ENCODE peak calls at places on chromosome 4, in ten cellular contexts. W is HFF-Myc; E is astrocyte of the spinal cord; A is upper lobe of left lung; X is SJSA1; C is Jurkat, Clone E6-1; L is retinal pigment epithelial cell; I is cardiac fibroblast; T is AG10803; R is mesendoderm. K is an unnamed sample.

GRCh38 chr4:72969957-72970356 is 99.6 kb downstream of the COX18 start:
- DNase-seq in W (no peak), E (peak; percentile 40), A (no peak), X (no peak), C (no peak), L (no peak), I (peak; percentile 51), T (peak; percentile 35), R (no peak), K (no peak)

GRCh38 chr4:48315728-48316630 is 25.4 kb upstream of the SLAIN2 start:
- DNase-seq in W (no peak), E (peak; percentile 69), A (no peak), X (no peak), C (peak; percentile 46), L (no peak), I (peak; percentile 80), T (peak; percentile 73), R (peak; percentile 81), K (peak; percentile 32)

GRCh38 chr4:68368566-68369473 is 18.9 kb upstream of the YTHDC1 start:
- DNase-seq in W (no peak), E (peak; percentile 69), A (no peak), X (no peak), C (no peak), L (no peak), I (peak; percentile 57), T (peak; percentile 98), R (no peak), K (no peak)

GRCh38 chr4:87026795-87027495 is 92.1 kb downstream of the AFF1 start:
- DNase-seq in W (no peak), E (no peak), A (no peak), X (no peak), C (no peak), L (no peak), I (no peak), T (no peak), R (no peak), K (no peak)

GRCh38 chr4:53987761-53988171 is 76.6 kb downstream of the CHIC2 start:
- DNase-seq in W (peak; percentile 9), E (peak; percentile 63), A (no peak), X (no peak), C (no peak), L (no peak), I (peak; percentile 84), T (peak; percentile 48), R (no peak), K (no peak)

GRCh38 chr4:103052145-103052544 is 24.4 kb downstream of the SLC9B2 start:
- DNase-seq in W (no peak), E (no peak), A (peak; percentile 39), X (no peak), C (no peak), L (no peak), I (no peak), T (no peak), R (no peak), K (no peak)

GRCh38 chr4:84967292-84967651 is 782 bp upstream of the WDFY3 start:
- DNase-seq in W (no peak), E (peak; percentile 35), A (no peak), X (no peak), C (no peak), L (no peak), I (no peak), T (peak; percentile 40), R (no peak), K (no peak)

GRCh38 chr4:85402371-85402770 is 72.6 kb upstream of the ARHGAP24 start:
- DNase-seq in W (no peak), E (peak; percentile 94), A (no peak), X (no peak), C (no peak), L (no peak), I (peak; percentile 95), T (peak; percentile 91), R (no peak), K (no peak)

DNA sequence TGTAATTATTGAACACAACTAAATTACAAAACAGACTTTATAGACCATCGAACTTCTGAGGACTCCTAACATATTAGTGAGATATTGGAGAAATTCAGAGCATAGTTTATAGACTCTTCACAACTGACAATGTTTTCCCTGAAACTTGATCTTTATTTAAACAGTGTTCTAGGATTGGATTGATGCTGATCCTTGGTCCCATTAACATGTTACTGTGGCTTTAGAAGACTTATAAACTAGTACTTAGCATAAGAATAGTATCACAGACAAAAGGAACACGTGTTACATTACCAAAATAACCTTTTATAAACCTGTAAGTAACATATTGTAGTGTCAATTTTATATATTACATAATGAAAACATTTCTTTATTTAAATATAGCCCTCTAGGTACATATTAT is 689.6 kb downstream of the CCSER1 start:
- DNase-seq in W (no peak), E (no peak), A (no peak), X (no peak), C (no peak), L (no peak), I (no peak), T (no peak), R (no peak), K (no peak)
- H3K4me3 ChIP-seq in W (no peak overlapping the region), E (no peak overlapping the region), A (no peak overlapping the region), X (no peak overlapping the region), C (no peak overlapping the region), L (no peak overlapping the region), I (no peak overlapping the region), T (no peak overlapping the region), R (no peak overlapping the region), K (no peak overlapping the region)

GRCh38 chr4:212438-213174 is 88.3 kb downstream of the ZNF718 start:
- DNase-seq in W (peak; percentile 27), E (peak; percentile 91), A (peak; percentile 85), X (no peak), C (no peak), L (peak; percentile 75), I (peak; percentile 92), T (peak; percentile 74), R (peak; percentile 98), K (no peak)

GRCh38 chr4:217891-218290 is 87.4 kb downstream of the ZNF732 start:
- DNase-seq in W (no peak), E (no peak), A (no peak), X (no peak), C (no peak), L (no peak), I (no peak), T (no peak), R (no peak), K (no peak)

GRCh38 chr4:211033-211511 is 86.8 kb downstream of the ZNF718 start:
- DNase-seq in W (no peak), E (no peak), A (no peak), X (no peak), C (peak; percentile 79), L (no peak), I (no peak), T (no peak), R (no peak), K (no peak)

DNA sequence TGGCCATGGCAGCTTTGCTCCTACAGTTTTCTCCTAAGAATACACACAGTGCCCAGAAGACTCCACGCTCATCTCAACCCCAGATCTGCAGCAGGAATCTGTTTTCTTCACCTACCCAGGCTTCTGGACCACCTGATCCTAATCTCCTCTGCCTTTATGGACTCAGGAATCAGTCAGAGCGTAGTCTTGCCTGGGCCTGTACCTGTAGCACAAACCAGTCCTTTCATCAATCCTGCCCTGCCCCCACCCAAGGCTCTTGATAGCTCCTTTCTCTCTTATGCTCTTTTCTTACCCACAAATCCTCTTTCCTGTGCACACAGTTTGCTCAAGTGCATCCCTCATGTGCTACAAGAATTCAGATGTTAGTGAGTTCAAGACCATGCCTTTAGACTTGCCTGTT is 89.7 kb downstream of the ZNF718 start:
- DNase-seq in W (no peak), E (no peak), A (no peak), X (no peak), C (peak; percentile 17), L (no peak), I (no peak), T (no peak), R (peak; percentile 13), K (no peak)
- H3K4me3 ChIP-seq in W (no peak overlapping the region), E (no peak overlapping the region), A (no peak overlapping the region), X (no peak overlapping the region), C (no peak overlapping the region), L (no peak overlapping the region), I (no peak overlapping the region), T (no peak overlapping the region), R (no peak overlapping the region), K (no peak overlapping the region)

GRCh38 chr4:108166441-108167315 is 2.1 kb downstream of the LEF1 start:
- DNase-seq in W (no peak), E (peak; percentile 39), A (peak; percentile 83), X (peak; percentile 49), C (peak; percentile 76), L (no peak), I (no peak), T (no peak), R (peak; percentile 88), K (no peak)

GRCh38 chr4:108165601-108166000 is 3.1 kb downstream of the LEF1 start:
- DNase-seq in W (no peak), E (no peak), A (no peak), X (no peak), C (no peak), L (no peak), I (no peak), T (no peak), R (no peak), K (no peak)

GRCh38 chr4:108168213-108168671 is 490 bp downstream of the LEF1 start:
- DNase-seq in W (no peak), E (peak; percentile 60), A (no peak), X (no peak), C (no peak), L (no peak), I (peak; percentile 32), T (no peak), R (no peak), K (no peak)

GRCh38 chr4:108163352-108163751 is 5.4 kb downstream of the LEF1 start:
- DNase-seq in W (no peak), E (no peak), A (no peak), X (no peak), C (no peak), L (no peak), I (no peak), T (no peak), R (no peak), K (no peak)

DNA sequence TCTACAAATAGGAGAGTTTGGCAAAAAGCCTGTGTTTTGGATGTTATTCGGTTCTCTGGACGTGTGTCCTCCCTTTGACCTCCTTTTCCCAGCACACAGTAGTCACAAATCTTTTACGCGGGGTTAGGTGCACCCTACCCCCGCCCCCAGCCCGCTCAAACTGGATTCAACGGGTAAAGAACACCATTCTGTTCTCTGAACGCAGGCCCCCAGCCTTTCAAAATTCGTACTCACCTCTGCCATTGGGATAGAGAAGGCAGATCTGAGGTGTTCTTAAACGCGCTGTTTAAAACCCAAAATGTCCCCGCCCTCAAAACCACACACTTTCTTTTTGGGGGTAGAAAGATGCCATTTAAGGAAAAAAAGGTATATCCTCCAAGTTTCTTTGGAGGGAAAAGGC is 2.7 kb downstream of the LEF1 start:
- DNase-seq in W (no peak), E (no peak), A (no peak), X (no peak), C (peak; percentile 93), L (no peak), I (no peak), T (no peak), R (no peak), K (no peak)
- H3K4me3 ChIP-seq in W (no peak overlapping the region), E (peak overlapping the region; percentile 60), A (no peak overlapping the region), X (peak overlapping the region; percentile 67), C (peak overlapping the region; percentile 92), L (no peak overlapping the region), I (no peak overlapping the region), T (no peak overlapping the region), R (no peak overlapping the region), K (peak overlapping the region; percentile 97)

DNA sequence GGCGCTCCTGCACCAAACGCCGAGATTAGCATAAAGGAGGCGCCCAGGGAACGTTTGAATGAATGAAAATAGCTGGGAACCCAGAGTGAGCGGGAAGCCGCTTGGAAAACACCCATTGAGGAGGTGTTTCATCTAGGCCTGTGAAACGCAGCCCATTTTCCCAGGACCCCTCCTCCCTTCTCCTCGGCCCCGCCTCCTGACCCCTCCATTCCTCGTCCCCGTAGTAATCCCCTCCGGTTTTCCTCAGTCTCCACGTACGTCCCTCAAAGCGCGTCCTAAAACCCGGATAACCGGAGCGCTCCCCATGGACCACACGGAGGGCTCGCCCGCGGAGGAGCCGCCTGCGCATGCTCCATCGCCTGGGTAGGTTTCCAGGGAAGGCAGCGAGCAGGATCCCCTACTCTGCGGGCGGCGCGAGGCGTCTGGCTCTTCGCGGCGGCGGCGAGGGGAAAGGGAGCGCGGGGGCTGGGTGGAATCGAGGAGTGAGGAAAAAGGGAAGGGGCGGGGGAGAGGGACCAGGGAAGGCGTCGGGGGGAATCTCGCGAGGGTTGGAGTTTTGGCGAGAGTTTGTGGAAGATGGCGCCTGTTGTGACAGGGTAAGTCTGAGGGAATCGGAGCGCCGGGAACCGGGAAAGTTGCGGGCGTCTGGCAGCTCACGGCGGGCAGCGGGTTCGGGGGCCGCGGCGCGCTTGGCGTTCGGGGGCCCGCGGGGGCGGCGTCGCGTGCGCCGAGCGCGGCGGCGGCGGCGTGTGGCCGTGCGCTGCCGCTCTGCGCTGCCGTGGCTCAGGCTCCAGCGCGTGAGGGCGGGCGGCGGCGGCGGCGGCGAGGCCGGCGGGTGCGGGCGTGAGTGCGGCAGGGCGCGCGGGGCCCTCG is at the start of gene RBPJ:
- DNase-seq in W (peak; percentile 94), E (peak; percentile 99), A (peak; percentile 96), X (peak; percentile 91), C (peak; percentile 83), L (peak; percentile 93), I (peak; percentile 98), T (peak; percentile 96), R (peak; percentile 99), K (peak; percentile 77)
- H3K4me3 ChIP-seq in W (peak within 1 kb of the TSS; percentile 94), E (peak within 1 kb of the TSS; percentile 75), A (peak within 1 kb of the TSS; percentile 90), X (peak within 1 kb of the TSS; percentile 54), C (peak within 1 kb of the TSS; percentile 90), L (peak within 1 kb of the TSS; percentile 95), I (peak within 1 kb of the TSS; percentile 71), T (peak within 1 kb of the TSS; percentile 93), R (peak within 1 kb of the TSS; percentile 89), K (peak within 1 kb of the TSS; percentile 83)

K was measured in SK-N-MC.